ENCODE peak calls at places on chromosomes 11 and 22, in five cellular contexts. One of them, this sample, is unnamed.

GRCh38 chr11:14446701-14447169 is 52.9 kb downstream of the COPB1 start:
- DNase-seq in RWPE2: no peak
- DNase-seq in GM10248: no peak
- DNase-seq in dorsolateral prefrontal cortex: no peak
- DNase-seq in spleen: no peak
- DNase-seq in this sample: no peak

GRCh38 chr11:119504366-119504765 is 81.4 kb upstream of the THY1 start:
- DNase-seq in RWPE2: no peak
- DNase-seq in GM10248: no peak
- DNase-seq in dorsolateral prefrontal cortex: no peak
- DNase-seq in spleen: no peak
- DNase-seq in this sample: no peak

GRCh38 chr22:22877523-22878210 is 9.9 kb upstream of the IGLL5 start:
- DNase-seq in RWPE2: no peak
- DNase-seq in GM10248: no peak
- DNase-seq in dorsolateral prefrontal cortex: no peak
- DNase-seq in spleen: peak
- DNase-seq in this sample: peak

GRCh38 chr11:130781906-130782305 is 134.4 kb downstream of the SNX19 start:
- DNase-seq in RWPE2: no peak
- DNase-seq in GM10248: no peak
- DNase-seq in dorsolateral prefrontal cortex: no peak
- DNase-seq in spleen: no peak
- DNase-seq in this sample: no peak

GRCh38 chr11:45336136-45336535 is 50.0 kb upstream of the SYT13 start:
- DNase-seq in RWPE2: no peak
- DNase-seq in GM10248: no peak
- DNase-seq in dorsolateral prefrontal cortex: no peak
- DNase-seq in spleen: no peak
- DNase-seq in this sample: no peak

GRCh38 chr22:49657275-49657973 is 170.2 kb downstream of the BRD1 start:
- DNase-seq in RWPE2: peak
- DNase-seq in GM10248: peak
- DNase-seq in dorsolateral prefrontal cortex: no peak
- DNase-seq in spleen: peak
- DNase-seq in this sample: no peak

GRCh38 chr22:27874756-27875155 is 44.3 kb downstream of the PITPNB start:
- DNase-seq in RWPE2: no peak
- DNase-seq in GM10248: no peak
- DNase-seq in dorsolateral prefrontal cortex: no peak
- DNase-seq in spleen: no peak
- DNase-seq in this sample: no peak

GRCh38 chr11:2929880-2930704 is 872 bp upstream of the PHLDA2 start:
- DNase-seq in RWPE2: peak
- DNase-seq in GM10248: peak
- DNase-seq in dorsolateral prefrontal cortex: peak
- DNase-seq in spleen: peak
- DNase-seq in this sample: no peak

GRCh38 chr11:122202951-122203456 is 87.0 kb upstream of the BLID start:
- DNase-seq in RWPE2: peak
- DNase-seq in GM10248: peak
- DNase-seq in dorsolateral prefrontal cortex: peak
- DNase-seq in spleen: peak
- DNase-seq in this sample: peak

GRCh38 chr11:70650075-70650909 is 252.0 kb downstream of the CTTN start:
- DNase-seq in RWPE2: no peak
- DNase-seq in GM10248: peak
- DNase-seq in dorsolateral prefrontal cortex: no peak
- DNase-seq in spleen: no peak
- DNase-seq in this sample: peak

GRCh38 chr22:37162221-37163095 is 12.7 kb upstream of the IL2RB start:
- DNase-seq in RWPE2: no peak
- DNase-seq in GM10248: peak
- DNase-seq in dorsolateral prefrontal cortex: no peak
- DNase-seq in spleen: peak
- DNase-seq in this sample: no peak

GRCh38 chr11:19938051-19938856 is 222.0 kb downstream of the DBX1 start:
- DNase-seq in RWPE2: no peak
- DNase-seq in GM10248: peak
- DNase-seq in dorsolateral prefrontal cortex: no peak
- DNase-seq in spleen: no peak
- DNase-seq in this sample: peak

GRCh38 chr22:45499746-45500145 is 2.9 kb upstream of the FBLN1 start:
- DNase-seq in RWPE2: no peak
- DNase-seq in GM10248: no peak
- DNase-seq in dorsolateral prefrontal cortex: no peak
- DNase-seq in spleen: no peak
- DNase-seq in this sample: no peak

GRCh38 chr11:104665631-104666030 is 232.6 kb downstream of the CASP12 start:
- DNase-seq in RWPE2: no peak
- DNase-seq in GM10248: no peak
- DNase-seq in dorsolateral prefrontal cortex: no peak
- DNase-seq in spleen: no peak
- DNase-seq in this sample: no peak

GRCh38 chr22:20531404-20532181 is 24.2 kb downstream of the MED15 start:
- DNase-seq in RWPE2: peak
- DNase-seq in GM10248: no peak
- DNase-seq in dorsolateral prefrontal cortex: peak
- DNase-seq in spleen: no peak
- DNase-seq in this sample: no peak

GRCh38 chr11:26847459-26847858 is 125.6 kb upstream of the SLC5A12 start:
- DNase-seq in RWPE2: no peak
- DNase-seq in GM10248: no peak
- DNase-seq in dorsolateral prefrontal cortex: no peak
- DNase-seq in spleen: no peak
- DNase-seq in this sample: no peak

GRCh38 chr11:47791774-47792173 is 24.6 kb upstream of the FNBP4 start:
- DNase-seq in RWPE2: no peak
- DNase-seq in GM10248: no peak
- DNase-seq in dorsolateral prefrontal cortex: no peak
- DNase-seq in spleen: no peak
- DNase-seq in this sample: no peak

DNA sequence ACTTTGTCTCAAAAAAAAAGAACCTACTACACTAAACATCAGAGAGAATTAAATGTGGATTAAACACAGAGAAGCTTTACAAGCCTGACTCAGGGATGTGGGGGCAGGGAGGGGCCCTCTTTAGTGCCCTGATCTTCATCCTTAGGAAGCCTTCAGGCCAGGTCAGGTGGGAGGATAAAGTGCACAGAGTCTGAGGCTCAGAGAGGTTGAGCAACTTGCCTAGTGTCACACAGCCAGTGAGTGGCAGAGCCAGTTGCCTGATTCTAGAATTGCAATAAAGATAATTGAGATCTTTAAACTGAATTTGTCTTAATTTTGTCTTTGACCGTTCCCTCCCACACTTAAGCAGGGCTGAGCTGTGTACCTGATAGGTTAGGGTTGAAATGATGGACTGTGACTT is 7.2 kb downstream of the SEC14L6 start:
- DNase-seq in RWPE2: no peak
- DNase-seq in GM10248: no peak
- DNase-seq in dorsolateral prefrontal cortex: no peak
- DNase-seq in spleen: no peak
- DNase-seq in this sample: no peak
- TF ChIP-seq CTCF in RWPE2: no peak
- TF ChIP-seq CTCF in GM10248: no peak
- TF ChIP-seq CTCF in dorsolateral prefrontal cortex: no peak
- TF ChIP-seq CTCF in spleen: no peak
- TF ChIP-seq CTCF in this sample: no peak

GRCh38 chr11:74123008-74123448 is 47.8 kb downstream of the C2CD3 start:
- DNase-seq in RWPE2: no peak
- DNase-seq in GM10248: no peak
- DNase-seq in dorsolateral prefrontal cortex: no peak
- DNase-seq in spleen: no peak
- DNase-seq in this sample: no peak
- TF ChIP-seq CTCF in RWPE2: no peak
- TF ChIP-seq CTCF in GM10248: no peak
- TF ChIP-seq CTCF in dorsolateral prefrontal cortex: no peak
- TF ChIP-seq CTCF in spleen: no peak
- TF ChIP-seq CTCF in this sample: no peak

GRCh38 chr11:93169950-93170561 is 27.7 kb downstream of the SLC36A4 start:
- DNase-seq in RWPE2: no peak
- DNase-seq in GM10248: peak
- DNase-seq in dorsolateral prefrontal cortex: no peak
- DNase-seq in spleen: no peak
- DNase-seq in this sample: no peak
- TF ChIP-seq CTCF in RWPE2: peak
- TF ChIP-seq CTCF in GM10248: peak
- TF ChIP-seq CTCF in dorsolateral prefrontal cortex: peak
- TF ChIP-seq CTCF in spleen: no peak
- TF ChIP-seq CTCF in this sample: peak

DNA sequence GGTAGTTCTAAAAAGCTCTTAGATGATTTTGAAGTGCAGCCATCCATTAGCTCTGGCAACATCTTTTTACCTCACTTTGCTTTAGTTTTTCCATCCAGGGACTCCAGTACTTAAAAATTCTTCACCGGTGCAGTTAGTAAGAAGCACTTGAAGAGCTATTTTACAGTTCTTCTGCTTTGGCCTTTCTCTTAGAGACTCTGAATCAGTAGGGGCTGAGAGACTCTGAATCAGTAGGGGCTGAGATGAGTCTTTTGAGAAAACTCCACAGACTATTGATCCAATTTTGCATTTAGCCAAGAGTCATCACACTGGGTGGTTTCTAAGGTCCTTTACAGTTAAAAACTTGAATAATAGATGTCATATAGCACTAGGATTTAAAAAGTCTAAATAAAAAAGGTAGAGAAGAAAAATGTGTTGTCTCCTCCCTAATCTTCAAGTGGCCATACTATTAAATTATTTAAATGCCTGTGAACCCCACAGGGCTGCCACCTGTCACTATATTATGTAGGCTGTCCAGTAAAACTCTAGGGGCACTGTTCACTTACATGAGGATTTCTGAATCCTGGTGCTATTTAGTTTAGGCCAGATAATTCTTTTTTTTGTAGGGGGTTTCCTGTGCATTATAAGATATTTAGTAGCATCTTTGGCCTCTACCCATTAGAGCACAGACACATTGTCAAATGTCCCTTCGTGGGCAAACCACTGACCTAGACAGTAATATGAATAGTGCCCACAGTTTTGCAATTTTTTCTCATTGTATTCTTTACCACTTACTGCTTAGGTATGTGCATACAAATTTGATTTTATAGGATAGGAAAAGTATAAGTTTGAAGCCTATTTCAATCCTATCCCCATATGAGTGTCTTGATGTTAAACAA is 26.3 kb upstream of the HIKESHI start:
- DNase-seq in RWPE2: no peak
- DNase-seq in GM10248: no peak
- DNase-seq in dorsolateral prefrontal cortex: no peak
- DNase-seq in spleen: no peak
- DNase-seq in this sample: no peak
- TF ChIP-seq CTCF in RWPE2: no peak
- TF ChIP-seq CTCF in GM10248: no peak
- TF ChIP-seq CTCF in dorsolateral prefrontal cortex: no peak
- TF ChIP-seq CTCF in spleen: no peak
- TF ChIP-seq CTCF in this sample: no peak

DNA sequence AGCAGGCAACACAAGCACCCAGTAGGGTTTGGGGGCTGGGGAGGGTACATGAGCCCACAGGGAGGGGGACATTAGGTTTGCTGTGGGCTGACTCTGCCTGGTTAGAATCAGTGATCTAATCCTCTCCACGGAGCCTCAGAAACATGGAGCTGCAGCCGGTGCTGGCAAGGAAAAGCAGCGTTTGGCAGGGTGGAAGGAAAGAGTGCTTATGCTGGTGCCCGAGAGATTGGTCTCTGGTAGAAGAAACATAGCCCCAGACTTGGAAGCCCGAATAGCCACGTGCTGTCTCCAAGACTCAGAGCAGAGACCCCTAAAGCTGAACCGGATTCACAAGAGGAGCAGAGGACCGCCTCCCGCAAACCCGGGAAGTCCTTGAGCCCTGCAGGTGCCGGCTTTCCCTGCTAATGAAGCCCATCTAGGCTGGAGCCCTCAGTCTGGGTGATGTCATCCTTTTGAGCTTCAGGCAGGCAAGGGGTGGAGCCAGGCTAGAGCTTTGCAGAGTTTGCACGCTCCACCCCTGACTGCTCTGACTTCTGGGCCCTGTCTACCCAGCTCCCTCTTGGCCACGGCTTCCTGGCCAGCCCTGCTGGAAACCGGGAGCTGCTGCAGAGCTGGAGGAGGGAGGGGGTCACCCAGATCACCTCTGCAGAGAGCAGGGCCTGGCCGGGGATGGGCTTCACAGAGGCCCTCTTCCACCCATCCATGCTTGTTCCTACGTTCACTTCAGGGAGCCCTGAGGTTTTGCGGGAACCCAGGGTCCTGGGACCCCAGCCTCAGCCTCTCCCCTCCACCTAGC is 35.0 kb upstream of the JAM3 start:
- DNase-seq in RWPE2: no peak
- DNase-seq in GM10248: peak
- DNase-seq in dorsolateral prefrontal cortex: peak
- DNase-seq in spleen: peak
- DNase-seq in this sample: peak
- TF ChIP-seq CTCF in RWPE2: no peak
- TF ChIP-seq CTCF in GM10248: no peak
- TF ChIP-seq CTCF in dorsolateral prefrontal cortex: no peak
- TF ChIP-seq CTCF in spleen: no peak
- TF ChIP-seq CTCF in this sample: no peak

DNA sequence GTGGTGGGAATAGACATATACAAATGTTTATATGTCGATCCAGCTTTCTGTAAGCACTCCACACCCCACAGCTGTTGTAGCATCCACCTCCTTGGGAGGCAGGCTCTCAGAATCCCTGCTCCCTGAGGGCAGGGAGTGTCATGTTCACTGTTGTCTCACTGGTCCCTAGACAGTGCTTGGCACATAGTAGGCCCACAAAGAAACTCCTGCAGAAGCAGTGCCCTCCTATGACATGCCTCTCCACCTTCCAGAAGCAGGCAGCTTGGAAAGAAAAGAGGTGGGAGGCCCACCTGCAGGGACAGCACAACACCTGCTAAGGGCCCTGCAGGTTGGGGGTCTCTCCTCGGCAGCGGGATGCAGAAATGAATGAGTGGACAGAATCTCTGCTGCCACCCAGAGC is 11.1 kb upstream of the CDC42EP2 start:
- DNase-seq in RWPE2: no peak
- DNase-seq in GM10248: no peak
- DNase-seq in dorsolateral prefrontal cortex: no peak
- DNase-seq in spleen: no peak
- DNase-seq in this sample: no peak
- TF ChIP-seq CTCF in RWPE2: no peak
- TF ChIP-seq CTCF in GM10248: no peak
- TF ChIP-seq CTCF in dorsolateral prefrontal cortex: no peak
- TF ChIP-seq CTCF in spleen: no peak
- TF ChIP-seq CTCF in this sample: no peak

GRCh38 chr22:47497666-47498065 is 735.2 kb downstream of the TBC1D22A start:
- DNase-seq in RWPE2: no peak
- DNase-seq in GM10248: no peak
- DNase-seq in dorsolateral prefrontal cortex: no peak
- DNase-seq in spleen: no peak
- DNase-seq in this sample: no peak
- TF ChIP-seq CTCF in RWPE2: no peak
- TF ChIP-seq CTCF in GM10248: no peak
- TF ChIP-seq CTCF in dorsolateral prefrontal cortex: no peak
- TF ChIP-seq CTCF in spleen: no peak
- TF ChIP-seq CTCF in this sample: no peak

DNA sequence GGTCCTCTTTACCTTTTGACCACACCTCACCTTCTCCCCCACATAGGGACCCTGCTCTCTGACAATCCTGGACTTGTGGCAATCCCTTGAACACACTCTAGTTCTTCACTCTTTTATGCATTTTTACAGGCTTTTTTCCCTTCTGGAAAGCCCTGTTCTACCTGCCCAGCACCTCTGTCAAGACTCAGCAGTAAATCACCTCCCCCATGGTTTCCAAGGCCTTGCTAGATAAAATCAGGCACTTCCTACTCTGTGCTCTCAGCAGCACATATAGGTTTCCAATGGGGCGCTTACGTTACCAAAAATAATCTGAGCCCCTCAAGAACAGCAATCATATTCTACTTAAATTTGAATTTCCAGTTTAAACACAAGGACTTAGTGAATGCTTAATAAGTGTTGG is 53.9 kb downstream of the ETS1 start:
- DNase-seq in RWPE2: no peak
- DNase-seq in GM10248: no peak
- DNase-seq in dorsolateral prefrontal cortex: no peak
- DNase-seq in spleen: no peak
- DNase-seq in this sample: no peak
- TF ChIP-seq CTCF in RWPE2: no peak
- TF ChIP-seq CTCF in GM10248: no peak
- TF ChIP-seq CTCF in dorsolateral prefrontal cortex: no peak
- TF ChIP-seq CTCF in spleen: no peak
- TF ChIP-seq CTCF in this sample: no peak